ENCODE peak calls at places on chromosomes 7 and 10, in five cellular contexts. D is H7, S is cerebellar cortex, C is ACHN, U is prostate gland. X is an unnamed sample.

GRCh38 chr10:98309366-98310355 is 41.7 kb upstream of the LOXL4 start:
- DNase-seq in D (peak; percentile 93), S (peak; percentile 89), C (peak; percentile 81), U (peak; percentile 63), X (peak; percentile 68)

GRCh38 chr7:90648834-90649233 is 52.7 kb downstream of the CDK14 start:
- DNase-seq in D (no peak), S (no peak), C (no peak), U (no peak), X (no peak)

GRCh38 chr10:78552261-78552811 is 516.4 kb upstream of the ZMIZ1 start:
- DNase-seq in D (no peak), S (peak; percentile 13), C (no peak), U (peak; percentile 15), X (no peak)

GRCh38 chr7:75937958-75938786 is 23.2 kb downstream of the POR start:
- DNase-seq in D (no peak), S (no peak), C (peak; percentile 87), U (no peak), X (peak; percentile 65)

GRCh38 chr10:23442936-23443335 is 4.1 kb downstream of the OTUD1 start:
- DNase-seq in D (no peak), S (no peak), C (no peak), U (no peak), X (no peak)

GRCh38 chr7:80764132-80764531 is 125.7 kb downstream of the CD36 start:
- DNase-seq in D (peak; percentile 51), S (no peak), C (no peak), U (no peak), X (no peak)

GRCh38 chr10:36888925-36889573 is 236.3 kb upstream of the ANKRD30A start:
- DNase-seq in D (peak; percentile 36), S (peak; percentile 16), C (peak; percentile 35), U (no peak), X (peak; percentile 61)

GRCh38 chr7:50315739-50316671 is 11.5 kb downstream of the IKZF1 start:
- DNase-seq in D (no peak), S (no peak), C (no peak), U (no peak), X (peak; percentile 80)

GRCh38 chr10:93751832-93752231 is 5.9 kb upstream of the LGI1 start:
- DNase-seq in D (no peak), S (peak; percentile 82), C (peak; percentile 25), U (no peak), X (peak; percentile 24)

GRCh38 chr7:33667261-33667660 is 238.1 kb upstream of the BMPER start:
- DNase-seq in D (no peak), S (no peak), C (no peak), U (no peak), X (no peak)

GRCh38 chr10:78700413-78700812 is 368.4 kb upstream of the ZMIZ1 start:
- DNase-seq in D (no peak), S (no peak), C (no peak), U (no peak), X (peak; percentile 23)

GRCh38 chr7:126698446-126698845 is 554.3 kb downstream of the GRM8 start:
- DNase-seq in D (no peak), S (no peak), C (no peak), U (no peak), X (no peak)

GRCh38 chr10:95755511-95756004 is 405 bp upstream of the ENTPD1 start:
- DNase-seq in D (peak; percentile 56), S (no peak), C (peak; percentile 78), U (no peak), X (peak; percentile 64)

GRCh38 chr7:70631732-70632131 is 500.2 kb upstream of the GALNT17 start:
- DNase-seq in D (peak; percentile 50), S (no peak), C (no peak), U (no peak), X (no peak)

GRCh38 chr7:1028044-1028770 is 16.1 kb upstream of the GPR146 start:
- DNase-seq in D (peak; percentile 100), S (peak; percentile 79), C (peak; percentile 93), U (peak; percentile 84), X (peak; percentile 94)

GRCh38 chr7:85529197-85529596 is 342.3 kb upstream of the SEMA3D start:
- DNase-seq in D (no peak), S (no peak), C (no peak), U (no peak), X (no peak)

GRCh38 chr10:133400624-133401424 is 6.9 kb downstream of the MTG1 start:
- DNase-seq in D (peak; percentile 9), S (no peak), C (no peak), U (no peak), X (no peak)

GRCh38 chr7:106537119-106537518 is 123.8 kb downstream of the CCDC71L start:
- DNase-seq in D (no peak), S (no peak), C (no peak), U (no peak), X (no peak)

GRCh38 chr7:41085244-41085643 is 617.6 kb downstream of the INHBA start:
- DNase-seq in D (no peak), S (no peak), C (peak; percentile 62), U (no peak), X (no peak)

GRCh38 chr7:27581119-27581518 is 81.6 kb downstream of the HIBADH start:
- DNase-seq in D (no peak), S (no peak), C (no peak), U (no peak), X (peak; percentile 22)

GRCh38 chr10:104650072-104650471 is 9.0 kb downstream of the SORCS3 start:
- DNase-seq in D (peak; percentile 41), S (peak; percentile 6), C (peak; percentile 34), U (no peak), X (peak; percentile 21)

GRCh38 chr7:43648725-43649406 is 66.0 kb downstream of the STK17A start:
- DNase-seq in D (no peak), S (no peak), C (peak; percentile 44), U (no peak), X (peak; percentile 85)

GRCh38 chr7:151757274-151757673 is 119.6 kb downstream of the PRKAG2 start:
- DNase-seq in D (no peak), S (no peak), C (no peak), U (no peak), X (no peak)

GRCh38 chr7:140591178-140591902 is 49.3 kb downstream of the DENND2A start:
- DNase-seq in D (no peak), S (no peak), C (no peak), U (no peak), X (no peak)

GRCh38 chr7:35624299-35625186 is 70.4 kb downstream of the HERPUD2 start:
- DNase-seq in D (peak; percentile 49), S (peak; percentile 57), C (peak; percentile 61), U (no peak), X (peak; percentile 72)

GRCh38 chr10:21022821-21023220 is 125.7 kb upstream of the NEBL start:
- DNase-seq in D (no peak), S (no peak), C (no peak), U (no peak), X (peak; percentile 51)

GRCh38 chr7:22610871-22611757 is 111.1 kb upstream of the STEAP1B start:
- DNase-seq in D (no peak), S (no peak), C (no peak), U (no peak), X (no peak)

GRCh38 chr7:41116817-41117216 is 586.1 kb downstream of the INHBA start:
- DNase-seq in D (no peak), S (no peak), C (no peak), U (no peak), X (no peak)

GRCh38 chr10:93413252-93413689 is 68.9 kb downstream of the MYOF start:
- DNase-seq in D (no peak), S (no peak), C (no peak), U (no peak), X (peak; percentile 90)

GRCh38 chr7:141076377-141076776 is 2.5 kb downstream of the TMEM178B start:
- DNase-seq in D (peak; percentile 55), S (peak; percentile 84), C (peak; percentile 74), U (no peak), X (no peak)

GRCh38 chr7:73809454-73810090 is 21.2 kb upstream of the CLDN4 start:
- DNase-seq in D (peak; percentile 45), S (no peak), C (no peak), U (no peak), X (no peak)

GRCh38 chr10:124149143-124149542 is 55.7 kb upstream of the CHST15 start:
- DNase-seq in D (peak; percentile 45), S (no peak), C (no peak), U (no peak), X (no peak)

GRCh38 chr10:130495891-130496642 is 359.9 kb downstream of the GLRX3 start:
- DNase-seq in D (no peak), S (no peak), C (no peak), U (no peak), X (no peak)